ENCODE peak calls at places on chromosomes 1 and 21, in seven cellular contexts. I is left lung; M is mucosa of descending colon; D is adrenal gland; C is heart left ventricle; Z is naive thymus-derived CD4-positive, alpha-beta T cell; X is H7. K is an unnamed sample. For H3K36me3, the result is how much of the 10 kb centered on the place peaks cover.

GRCh38 chr1:61491497-61491896 is 233.4 kb downstream of the TM2D1 start:
- DNase-seq in I (no peak), M (peak), D (no peak), C (no peak), Z (no peak), X (no peak), K (no peak)

GRCh38 chr1:91397605-91398004 is 7.0 kb downstream of the HFM1 start:
- DNase-seq in I (no peak), M (no peak), D (no peak), C (no peak), Z (no peak), X (no peak), K (peak)

GRCh38 chr1:11473635-11474034 is 5.3 kb upstream of the DISP3 start:
- DNase-seq in I (no peak), M (peak), D (no peak), C (no peak), Z (peak), X (peak), K (no peak)

GRCh38 chr1:31583995-31584868 is 7.9 kb downstream of the TINAGL1 start:
- DNase-seq in I (no peak), M (peak), D (peak), C (peak), Z (no peak), X (no peak), K (peak)

GRCh38 chr1:185439727-185440415 is 122.8 kb upstream of the IVNS1ABP start:
- DNase-seq in I (no peak), M (no peak), D (no peak), C (peak), Z (peak), X (no peak), K (peak)

GRCh38 chr1:100322436-100323211 is 29.7 kb upstream of the CDC14A start:
- DNase-seq in I (no peak), M (no peak), D (no peak), C (no peak), Z (no peak), X (no peak), K (no peak)

GRCh38 chr21:44092201-44092600 is 15.0 kb upstream of the PWP2 start:
- DNase-seq in I (no peak), M (peak), D (peak), C (no peak), Z (no peak), X (no peak), K (no peak)

GRCh38 chr1:33383974-33384767 is 46.7 kb downstream of the PHC2 start:
- DNase-seq in I (no peak), M (no peak), D (peak), C (no peak), Z (no peak), X (no peak), K (peak)

GRCh38 chr1:32063261-32063681 is 9.5 kb upstream of the TMEM39B start:
- DNase-seq in I (no peak), M (no peak), D (peak), C (no peak), Z (no peak), X (peak), K (no peak)

GRCh38 chr1:229408458-229409037 is 25.3 kb downstream of the ACTA1 start:
- DNase-seq in I (no peak), M (no peak), D (peak), C (peak), Z (no peak), X (peak), K (no peak)

GRCh38 chr1:51671527-51672325 is 54.8 kb downstream of the OSBPL9 start:
- DNase-seq in I (no peak), M (no peak), D (no peak), C (no peak), Z (no peak), X (no peak), K (no peak)

GRCh38 chr1:172778461-172779455 is 119.9 kb downstream of the FASLG start:
- DNase-seq in I (no peak), M (no peak), D (no peak), C (no peak), Z (no peak), X (no peak), K (no peak)

GRCh38 chr1:48471103-48471502 is 901 bp downstream of the SPATA6 start:
- DNase-seq in I (no peak), M (peak), D (peak), C (no peak), Z (no peak), X (no peak), K (no peak)

DNA sequence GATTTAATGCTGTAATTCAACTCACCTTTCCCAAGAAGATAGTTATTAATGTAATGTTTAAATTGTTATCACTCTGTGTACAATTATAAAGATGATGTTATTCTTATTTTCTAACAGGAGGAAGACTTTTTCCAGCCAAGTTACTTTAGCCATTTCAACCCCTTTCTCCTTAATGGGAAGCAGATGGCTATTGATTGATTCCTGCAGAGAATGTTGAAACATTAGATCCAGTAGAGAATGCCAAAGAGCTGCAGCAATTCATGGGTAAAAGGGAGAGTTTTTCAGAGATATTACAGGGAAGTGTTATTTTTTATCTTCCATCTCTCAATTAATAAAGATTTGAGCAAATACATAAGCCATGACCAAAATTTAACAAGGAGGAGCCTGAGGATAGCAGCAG is 17.7 kb upstream of the CLDN8 start:
- DNase-seq in I (no peak), M (no peak), D (no peak), C (no peak), Z (no peak), X (no peak), K (no peak)
- H3K4me3 ChIP-seq in I (no peak), M (no peak), D (no peak), C (no peak), Z (no peak), X (no peak), K (no peak)

GRCh38 chr21:34881894-34882371 is 167.2 kb downstream of the RUNX1 start:
- DNase-seq in I (no peak), M (no peak), D (no peak), C (no peak), Z (no peak), X (no peak), K (no peak)
- H3K36me3 ChIP-seq in I (under half), M (under half), D (under half), C (under half), Z (under half), X (under half), K (half or more)

GRCh38 chr1:46528297-46528955 is 23.0 kb downstream of the KNCN start:
- DNase-seq in I (no peak), M (no peak), D (no peak), C (no peak), Z (no peak), X (peak), K (no peak)

GRCh38 chr1:46526689-46527291 is 24.7 kb downstream of the KNCN start:
- DNase-seq in I (peak), M (peak), D (no peak), C (no peak), Z (no peak), X (peak), K (no peak)

GRCh38 chr1:46529031-46529630 is 22.3 kb downstream of the KNCN start:
- DNase-seq in I (no peak), M (no peak), D (no peak), C (no peak), Z (no peak), X (no peak), K (no peak)

GRCh38 chr1:46526013-46526688 is 25.3 kb downstream of the KNCN start:
- DNase-seq in I (peak), M (no peak), D (no peak), C (no peak), Z (no peak), X (peak), K (no peak)

DNA sequence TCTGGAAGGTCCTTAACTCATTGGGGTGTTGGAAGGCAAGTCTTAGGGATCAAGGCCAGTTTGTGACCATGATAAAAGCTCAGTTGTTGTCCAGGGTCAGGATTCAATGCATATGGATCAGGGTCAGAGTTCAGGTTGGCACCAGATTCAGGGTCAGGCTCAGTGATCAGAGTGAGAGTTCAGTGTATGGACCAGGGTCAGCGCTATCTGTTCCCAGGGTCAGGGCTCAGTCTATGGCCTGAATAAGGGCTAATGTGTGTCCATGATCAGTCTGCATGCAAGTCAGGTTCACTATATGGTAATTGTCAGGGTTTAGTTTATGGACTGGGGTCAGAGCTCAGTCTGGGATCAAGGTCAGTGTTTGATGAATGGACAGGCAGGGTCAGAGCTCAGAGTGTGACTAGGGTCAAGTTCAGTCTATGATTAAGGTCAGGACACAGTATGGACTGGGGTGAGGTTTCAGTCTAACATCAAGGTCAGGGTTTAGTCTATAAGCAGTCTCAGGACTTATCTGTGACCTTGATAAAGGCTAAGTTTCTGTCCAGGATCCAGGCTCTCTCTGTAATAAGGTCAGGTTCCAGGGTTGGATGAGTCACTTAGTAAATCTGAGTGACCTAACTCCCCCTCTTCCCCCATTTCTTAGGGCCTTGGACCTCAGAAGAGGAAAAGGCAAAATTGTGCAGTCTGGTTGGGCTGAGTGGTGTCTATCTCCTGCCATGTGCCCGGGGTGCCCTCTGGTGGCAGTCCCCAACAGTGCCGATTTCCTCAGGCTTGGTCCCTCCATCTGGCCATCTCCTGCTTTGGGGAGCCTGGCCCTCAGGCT is 23.8 kb downstream of the KNCN start:
- DNase-seq in I (peak), M (peak), D (peak), C (peak), Z (peak), X (peak), K (peak)
- H3K4me3 ChIP-seq in I (no peak), M (no peak), D (no peak), C (no peak), Z (no peak), X (no peak), K (no peak)

DNA sequence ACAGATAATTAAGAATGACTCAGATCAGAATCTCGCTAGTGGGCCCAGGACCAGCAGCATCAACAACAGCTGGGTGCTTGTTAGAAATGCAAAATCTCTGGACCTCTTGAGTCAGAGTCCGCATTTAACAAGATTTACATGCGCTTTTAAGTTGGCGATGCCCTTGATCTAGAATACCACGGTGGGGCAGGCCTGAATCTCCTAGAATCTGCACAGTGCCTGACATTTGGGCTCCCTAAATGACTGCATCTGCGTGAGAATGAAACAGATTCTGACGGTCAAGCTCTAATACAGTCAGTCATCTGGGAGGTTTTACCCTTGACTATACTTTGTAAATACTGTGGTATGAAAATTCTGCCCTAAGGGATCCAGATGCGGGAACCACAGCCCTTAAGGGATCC is 17.2 kb upstream of the RAB29 start:
- DNase-seq in I (no peak), M (no peak), D (no peak), C (no peak), Z (no peak), X (no peak), K (no peak)
- H3K36me3 ChIP-seq in I (under half), M (under half), D (under half), C (under half), Z (under half), X (under half), K (half or more)

GRCh38 chr1:22089787-22090186 is 37.3 kb downstream of the CDC42 start:
- DNase-seq in I (no peak), M (no peak), D (no peak), C (no peak), Z (no peak), X (peak), K (no peak)
- H3K4me3 ChIP-seq in I (no peak), M (no peak), D (no peak), C (no peak), Z (peak), X (no peak), K (no peak)

GRCh38 chr1:93353286-93353685 is 7.6 kb downstream of the DR1 start:
- DNase-seq in I (no peak), M (no peak), D (no peak), C (no peak), Z (no peak), X (no peak), K (no peak)
- H3K36me3 ChIP-seq in I (under half), M (under half), D (under half), C (under half), Z (under half), X (under half), K (half or more)

GRCh38 chr1:14600405-14601150 is 2.1 kb downstream of the KAZN start:
- DNase-seq in I (no peak), M (no peak), D (no peak), C (no peak), Z (no peak), X (no peak), K (no peak)

GRCh38 chr1:14598007-14598497 is 433 bp upstream of the KAZN start:
- DNase-seq in I (peak), M (no peak), D (no peak), C (no peak), Z (no peak), X (peak), K (no peak)

GRCh38 chr1:14599787-14600186 is 1.3 kb downstream of the KAZN start:
- DNase-seq in I (no peak), M (no peak), D (no peak), C (no peak), Z (no peak), X (no peak), K (no peak)

GRCh38 chr1:14598498-14599172 is at the start of gene KAZN:
- DNase-seq in I (peak), M (no peak), D (no peak), C (no peak), Z (no peak), X (peak), K (peak)

DNA sequence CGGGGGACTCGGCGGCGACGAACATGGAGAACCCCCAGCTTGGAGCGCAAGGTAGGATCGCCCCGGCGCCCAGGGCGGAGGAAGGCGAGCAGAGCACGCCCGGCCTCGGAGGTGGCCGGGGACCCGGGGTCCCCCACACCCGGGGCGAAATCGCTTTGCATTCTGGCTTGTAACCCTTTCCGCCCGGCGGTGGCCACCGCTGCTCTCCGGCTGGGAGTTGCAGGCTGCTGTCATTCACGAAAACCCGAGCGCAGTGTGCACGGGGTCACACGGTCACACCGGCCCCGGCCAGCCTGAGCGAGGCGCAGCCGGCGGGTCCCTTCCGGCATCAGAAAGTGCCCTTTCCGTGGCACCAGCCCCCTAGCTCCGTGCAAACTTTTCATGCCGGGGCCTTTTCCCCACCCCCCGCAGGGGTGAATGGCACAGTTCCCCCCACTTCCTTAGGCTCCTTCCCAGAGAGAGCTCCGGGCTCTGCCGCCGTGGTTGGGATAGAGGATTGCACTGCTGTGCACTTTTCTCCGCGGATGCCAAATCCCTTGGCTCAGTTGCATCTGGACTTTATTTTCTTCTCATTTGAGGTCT is 779 bp downstream of the KAZN start:
- DNase-seq in I (peak), M (no peak), D (no peak), C (no peak), Z (no peak), X (peak), K (peak)
- H3K4me3 ChIP-seq in I (peak), M (no peak), D (no peak), C (peak), Z (no peak), X (peak), K (peak)

DNA sequence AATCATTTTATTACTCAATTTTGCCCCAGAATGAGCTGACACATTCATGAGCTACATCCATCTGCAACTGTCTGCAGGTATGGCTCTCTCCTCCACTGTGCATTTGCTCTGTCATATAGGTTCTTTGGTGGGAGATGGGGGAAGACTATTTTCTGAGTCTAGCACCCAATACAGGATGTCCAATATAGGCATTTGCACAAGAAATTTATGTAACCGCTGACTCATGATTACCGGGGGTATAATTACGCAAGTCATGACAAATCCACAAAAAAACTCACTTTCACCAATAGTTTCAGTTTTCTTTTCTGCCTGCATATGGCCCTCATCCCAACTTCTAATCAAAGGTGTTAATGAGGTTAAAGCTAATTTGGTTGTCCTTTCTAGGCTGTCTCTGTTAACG is 17.5 kb upstream of the VSIG8 start:
- DNase-seq in I (no peak), M (no peak), D (no peak), C (no peak), Z (no peak), X (no peak), K (no peak)
- H3K36me3 ChIP-seq in I (under half), M (under half), D (under half), C (under half), Z (under half), X (under half), K (under half)

DNA sequence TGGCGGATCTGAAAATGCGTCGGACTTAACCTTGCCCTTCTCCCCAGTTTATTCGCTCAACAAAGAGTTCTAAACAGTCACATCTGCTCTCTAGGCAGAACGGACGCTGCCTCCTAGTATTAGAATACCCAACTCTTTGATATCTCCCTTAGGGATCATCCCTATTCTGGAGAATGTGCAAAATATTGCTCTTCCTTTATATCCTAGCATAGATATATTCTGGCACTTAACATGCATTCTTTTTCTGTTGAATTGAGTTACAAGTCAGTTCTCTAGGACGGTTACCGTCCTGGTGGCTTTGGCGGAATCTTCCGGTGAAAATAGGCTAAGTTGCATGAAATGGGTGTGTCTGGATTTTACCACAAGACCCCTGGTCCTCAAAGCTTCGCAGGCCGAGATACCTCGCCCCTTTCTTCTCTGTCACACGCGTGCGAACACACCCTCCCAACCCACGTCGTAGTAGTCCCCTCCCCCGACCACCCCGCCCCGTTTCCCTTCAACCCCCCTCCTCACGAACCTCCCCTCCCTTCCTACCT is 494 bp upstream of the DNAJC6 start:
- DNase-seq in I (no peak), M (no peak), D (no peak), C (no peak), Z (no peak), X (peak), K (no peak)
- H3K4me3 ChIP-seq in I (no peak), M (no peak), D (peak), C (peak), Z (no peak), X (peak), K (no peak)

K was measured in MG63.